ENCODE peak calls at places on chromosomes 13 and 19, in nine cellular contexts. F is aorta; K is uterus; B is tibial nerve; M is brain microvascular endothelial cell; G is foreskin fibroblast; E is GM06990; S is naive thymus-derived CD4-positive, alpha-beta T cell; U is PC-3. C is an unnamed sample.

GRCh38 chr19:58361900-58362271 is 665 bp downstream of the ZNF497 start:
- DNase-seq in F (peak), B (no peak), U (peak), E (peak), S (no peak), G (peak), M (no peak), K (peak), C (peak)

GRCh38 chr13:90709329-90709728 is 638.2 kb upstream of the MIR17HG start:
- DNase-seq in U (no peak), G (no peak), S (no peak), B (no peak), E (no peak), F (no peak), K (no peak), M (no peak), C (no peak)

GRCh38 chr19:920051-920857 is 3.1 kb downstream of the KISS1R start:
- DNase-seq in G (no peak), U (peak), B (no peak), K (no peak), E (peak), M (no peak), F (no peak), S (peak), C (no peak)

GRCh38 chr13:33153421-33154381 is 131.9 kb downstream of the STARD13 start:
- DNase-seq in S (no peak), K (no peak), E (no peak), G (no peak), U (peak), M (peak), F (peak), B (no peak), C (no peak)

GRCh38 chr19:6705931-6706632 is 14.4 kb downstream of the C3 start:
- DNase-seq in K (no peak), B (no peak), G (no peak), E (no peak), U (no peak), S (no peak), M (no peak), F (peak), C (no peak)

GRCh38 chr13:86725105-86725504 is 925.9 kb upstream of the SLITRK6 start:
- DNase-seq in M (no peak), G (no peak), B (no peak), S (no peak), F (no peak), E (no peak), K (no peak), U (no peak), C (no peak)

GRCh38 chr19:55703790-55704215 is 28.8 kb downstream of the EPN1 start:
- DNase-seq in F (no peak), S (no peak), G (peak), M (no peak), K (no peak), U (no peak), E (no peak), B (no peak), C (no peak)

GRCh38 chr19:9786342-9786741 is 17.8 kb upstream of the ZNF846 start:
- DNase-seq in E (no peak), B (no peak), G (no peak), U (no peak), M (no peak), K (no peak), F (peak), S (no peak), C (no peak)

GRCh38 chr19:39236527-39236926 is 8.3 kb downstream of the IFNL3 start:
- DNase-seq in B (no peak), G (no peak), F (no peak), U (no peak), K (no peak), M (no peak), S (no peak), E (no peak), C (no peak)

GRCh38 chr13:110942248-110942981 is 27.5 kb upstream of the ANKRD10 start:
- DNase-seq in U (no peak), K (no peak), F (no peak), G (no peak), M (no peak), E (peak), S (no peak), B (no peak), C (no peak)

GRCh38 chr19:45632468-45633196 is 6.6 kb downstream of the EML2 start:
- DNase-seq in E (peak), S (no peak), K (peak), M (peak), F (peak), B (no peak), U (peak), G (peak), C (peak)

GRCh38 chr13:97199451-97199850 is 22.7 kb upstream of the MBNL2 start:
- DNase-seq in G (no peak), U (no peak), S (no peak), E (no peak), F (no peak), B (no peak), K (no peak), M (no peak), C (no peak)

GRCh38 chr13:42762917-42763316 is 18.5 kb upstream of the FAM216B start:
- DNase-seq in F (no peak), U (peak), B (no peak), E (no peak), S (no peak), M (peak), K (no peak), G (peak), C (no peak)

GRCh38 chr13:25406377-25406776 is 34.6 kb downstream of the ATP8A2 start:
- DNase-seq in U (peak), K (no peak), B (no peak), F (no peak), M (peak), E (no peak), G (no peak), S (no peak), C (no peak)

GRCh38 chr19:6279931-6280591 is at the start of gene MLLT1:
- DNase-seq in M (peak), F (peak), G (peak), S (peak), K (peak), E (peak), U (peak), B (peak), C (peak)

GRCh38 chr19:39941615-39942507 is 7.4 kb upstream of the FCGBP start:
- DNase-seq in S (peak), B (no peak), G (no peak), K (no peak), M (peak), E (peak), F (no peak), U (peak), C (no peak)

GRCh38 chr13:80033286-80033685 is 307.6 kb downstream of the SPRY2 start:
- DNase-seq in U (peak), B (no peak), M (no peak), F (no peak), G (no peak), S (no peak), E (no peak), K (no peak), C (no peak)

GRCh38 chr13:97967948-97968347 is 14.5 kb downstream of the IPO5 start:
- DNase-seq in F (no peak), E (no peak), U (no peak), K (no peak), B (no peak), M (no peak), G (no peak), S (no peak), C (no peak)

GRCh38 chr19:28883241-28883693 is 329.7 kb downstream of the UQCRFS1 start:
- DNase-seq in M (no peak), G (peak), K (no peak), E (no peak), S (no peak), U (no peak), F (peak), B (no peak), C (no peak)

GRCh38 chr13:68719815-68720214 is 1387.8 kb upstream of the ATXN8OS start:
- DNase-seq in E (no peak), F (no peak), K (no peak), S (no peak), U (no peak), B (no peak), G (no peak), M (no peak), C (no peak)

GRCh38 chr13:26887594-26887993 is 127.0 kb upstream of the GPR12 start:
- DNase-seq in B (no peak), M (no peak), G (no peak), U (no peak), E (no peak), F (no peak), K (no peak), S (no peak), C (no peak)

GRCh38 chr19:40609561-40610395 is 8.6 kb downstream of the LTBP4 start:
- DNase-seq in F (peak), E (peak), K (peak), B (peak), S (peak), G (peak), U (no peak), M (peak), C (peak)

GRCh38 chr13:67932991-67933390 is 702.9 kb upstream of the PCDH9 start:
- DNase-seq in U (peak), S (no peak), E (no peak), F (no peak), M (no peak), K (no peak), G (no peak), B (no peak), C (no peak)

GRCh38 chr19:58563034-58563573 is 4.7 kb upstream of the UBE2M start:
- DNase-seq in E (no peak), B (no peak), U (no peak), G (no peak), K (peak), S (peak), F (no peak), M (no peak), C (peak)

GRCh38 chr13:50593228-50593627 is 250.3 kb downstream of the DLEU7 start:
- DNase-seq in G (no peak), M (no peak), E (no peak), U (no peak), K (no peak), B (no peak), S (no peak), F (no peak), C (no peak)
- H3K4me3 ChIP-seq in G (no peak), M (no peak), E (no peak), U (no peak), K (no peak), B (no peak), S (no peak), F (no peak), C (no peak)

GRCh38 chr19:8363803-8364771 is at the start of gene ANGPTL4:
- DNase-seq in E (no peak), K (peak), S (peak), B (peak), U (peak), G (peak), F (peak), M (peak), C (peak)
- H3K4me3 ChIP-seq in E (peak), K (peak), S (peak), B (peak), U (peak), G (peak), F (peak), M (peak), C (peak)

GRCh38 chr19:37251308-37252229 is 33.6 kb downstream of the ZNF383 start:
- DNase-seq in S (no peak), F (peak), M (peak), E (peak), G (peak), B (no peak), K (peak), U (peak), C (peak)
- H3K4me3 ChIP-seq in S (peak), F (peak), M (peak), E (peak), G (peak), B (peak), K (peak), U (no peak), C (peak)

DNA sequence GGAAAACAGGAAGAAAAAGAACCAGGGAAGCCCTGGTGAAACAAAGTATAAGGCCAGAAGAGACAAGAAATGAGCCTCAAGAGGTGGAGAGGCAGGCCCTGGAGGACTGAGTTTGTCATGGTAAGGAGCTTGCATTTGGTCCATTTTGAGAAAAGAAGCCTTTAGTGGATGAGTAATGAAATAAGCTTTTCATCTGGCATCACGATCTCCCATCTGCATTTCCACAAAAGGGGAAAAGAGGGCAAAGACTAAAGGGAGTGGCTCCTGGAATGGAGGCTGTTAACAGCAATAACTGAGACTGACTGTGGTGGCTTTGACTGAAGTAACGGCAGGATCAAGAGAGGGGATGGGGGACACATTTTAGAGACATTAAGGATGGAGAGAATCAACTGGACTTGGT is 148.8 kb upstream of the NBEA start:
- DNase-seq in U (no peak), B (no peak), K (no peak), S (no peak), F (no peak), G (no peak), M (no peak), E (no peak), C (no peak)
- H3K4me3 ChIP-seq in U (no peak), B (no peak), K (no peak), S (no peak), F (no peak), G (no peak), M (no peak), E (no peak), C (no peak)

DNA sequence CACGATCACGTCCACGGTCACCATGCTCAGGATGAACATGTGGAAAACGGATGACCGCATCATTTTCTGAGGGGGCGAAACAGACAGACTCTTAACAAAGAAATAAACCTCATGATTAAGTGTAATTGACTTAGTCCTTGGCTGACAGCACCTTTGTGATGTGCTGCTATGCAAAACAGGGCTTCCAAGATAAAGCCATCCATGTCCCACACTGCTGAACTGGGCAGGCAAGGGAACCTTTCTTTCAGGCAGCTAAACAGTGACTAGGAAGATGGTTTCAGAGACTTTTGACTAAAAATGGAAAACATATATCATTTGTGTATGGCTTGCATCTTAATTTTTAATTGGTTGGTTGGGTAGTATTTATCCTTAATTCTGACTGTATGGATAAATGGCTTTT is 157.8 kb downstream of the NALCN start:
- DNase-seq in K (no peak), G (no peak), S (no peak), U (no peak), B (no peak), F (no peak), E (no peak), M (no peak), C (no peak)
- H3K4me3 ChIP-seq in K (no peak), G (no peak), S (no peak), U (no peak), B (no peak), F (no peak), E (no peak), M (no peak), C (no peak)

GRCh38 chr19:35557539-35558399 is 5.7 kb downstream of the ATP4A start:
- DNase-seq in E (peak), B (no peak), K (peak), S (peak), U (no peak), G (peak), M (peak), F (peak), C (peak)
- H3K4me3 ChIP-seq in E (peak), B (no peak), K (peak), S (peak), U (no peak), G (peak), M (peak), F (no peak), C (peak)

GRCh38 chr13:113607477-113608245 is 23.1 kb downstream of the TFDP1 start:
- DNase-seq in S (no peak), U (no peak), M (no peak), G (no peak), K (no peak), F (no peak), E (no peak), B (no peak), C (no peak)

GRCh38 chr13:113608246-113608635 is 23.7 kb downstream of the TFDP1 start:
- DNase-seq in B (no peak), F (no peak), E (no peak), G (no peak), K (no peak), U (no peak), S (no peak), M (no peak), C (no peak)

GRCh38 chr13:113609616-113610015 is 25.1 kb downstream of the TFDP1 start:
- DNase-seq in K (no peak), S (no peak), G (no peak), B (no peak), F (no peak), M (no peak), U (no peak), E (no peak), C (no peak)

GRCh38 chr13:113610266-113610665 is 25.7 kb downstream of the TFDP1 start:
- DNase-seq in M (no peak), F (no peak), S (no peak), K (no peak), B (no peak), U (no peak), G (no peak), E (no peak), C (no peak)

GRCh38 chr13:113608967-113609533 is 24.5 kb downstream of the TFDP1 start:
- DNase-seq in K (no peak), E (no peak), F (no peak), S (no peak), G (no peak), B (no peak), U (no peak), M (no peak), C (no peak)
- H3K4me3 ChIP-seq in K (no peak), E (no peak), F (no peak), S (no peak), G (no peak), B (no peak), U (no peak), M (no peak), C (no peak)